ENCODE peak calls at places on chromosomes 4 and X, in nine cellular contexts. T is body of pancreas; X is pancreas; V is stimulated activated CD4-positive, alpha-beta T cell treated with anti-CD3 and anti-CD28 coated beads, Interleukin-2, amount 100 ng/mL, for 24 hours; G is NAMALWA; M is neural progenitor cell; H is SW480; D is activated CD4-positive, alpha-beta T cell treated with anti-CD3 and anti-CD28 coated beads, Interleukin-2, amount 50 U/mL, for 1 hour; C is T-helper 2 cell. Z is an unnamed sample.

GRCh38 chrX:115949900-115950822 is 220.4 kb upstream of the AGTR2 start:
- DNase-seq in V (no peak), T (peak; percentile 71), G (peak; percentile 17), X (peak; percentile 52), D (no peak), M (peak; percentile 64), H (no peak), C (no peak), Z (peak; percentile 50)

GRCh38 chrX:7711167-7711566 is 131.8 kb upstream of the VCX start:
- DNase-seq in C (no peak), H (no peak), X (no peak), G (no peak), T (no peak), V (no peak), M (no peak), D (no peak), Z (no peak)

GRCh38 chr4:47615385-47615784 is 130.3 kb downstream of the ATP10D start:
- DNase-seq in C (no peak), D (no peak), T (no peak), G (no peak), M (no peak), V (no peak), X (no peak), H (no peak), Z (no peak)

GRCh38 chr4:153541426-153542096 is 75.4 kb downstream of the TMEM131L start:
- DNase-seq in M (no peak), X (no peak), C (no peak), V (peak; percentile 43), H (no peak), G (no peak), D (no peak), T (no peak), Z (no peak)

GRCh38 chr4:5137927-5138326 is 86.6 kb downstream of the STK32B start:
- DNase-seq in H (peak; percentile 19), X (peak; percentile 33), D (no peak), M (no peak), T (peak; percentile 63), C (no peak), G (no peak), V (no peak), Z (no peak)

GRCh38 chrX:63585936-63586335 is 199.1 kb downstream of the ARHGEF9 start:
- DNase-seq in X (no peak), G (no peak), C (no peak), H (no peak), M (no peak), D (no peak), V (no peak), T (no peak), Z (no peak)

GRCh38 chrX:13119386-13119785 is 75.0 kb upstream of the FAM9C start:
- DNase-seq in C (no peak), X (no peak), G (no peak), H (no peak), V (no peak), M (peak; percentile 55), T (no peak), D (no peak), Z (no peak)

GRCh38 chr4:3571921-3572320 is 39.7 kb upstream of the LRPAP1 start:
- DNase-seq in X (no peak), M (no peak), C (no peak), G (no peak), T (no peak), V (no peak), H (no peak), D (no peak), Z (no peak)

GRCh38 chr4:4492161-4492847 is 49.5 kb downstream of the STX18 start:
- DNase-seq in V (no peak), T (no peak), M (no peak), D (no peak), H (no peak), X (no peak), C (no peak), G (peak; percentile 38), Z (no peak)

GRCh38 chr4:176443646-176444409 is 124.1 kb downstream of the SPCS3 start:
- DNase-seq in T (no peak), G (no peak), C (no peak), X (no peak), D (no peak), V (no peak), H (no peak), M (no peak), Z (no peak)

GRCh38 chr4:39786838-39787237 is 88.9 kb downstream of the UBE2K start:
- DNase-seq in G (no peak), V (no peak), M (no peak), D (no peak), H (no peak), X (no peak), T (no peak), C (no peak), Z (no peak)

GRCh38 chr4:13143234-13143633 is 340.9 kb downstream of the RAB28 start:
- DNase-seq in M (no peak), T (no peak), H (no peak), C (no peak), D (no peak), X (no peak), G (no peak), V (no peak), Z (no peak)

GRCh38 chrX:103464774-103465117 is 54.5 kb downstream of the RAB40A start:
- DNase-seq in V (peak; percentile 79), M (peak; percentile 66), G (peak; percentile 84), D (peak; percentile 77), C (peak; percentile 26), X (peak; percentile 35), T (peak; percentile 71), H (peak; percentile 64), Z (peak; percentile 58)

GRCh38 chrX:26851981-26852380 is 611.2 kb downstream of the PPP4R3C start:
- DNase-seq in M (peak; percentile 44), X (no peak), V (no peak), H (peak; percentile 6), G (peak; percentile 1), T (no peak), D (no peak), C (no peak), Z (no peak)

GRCh38 chrX:30153881-30154260 is 61.5 kb upstream of the MAGEB2 start:
- DNase-seq in T (no peak), G (no peak), H (no peak), C (no peak), V (no peak), X (no peak), M (peak; percentile 2), D (no peak), Z (no peak)

GRCh38 chr4:27088491-27088890 is 227.8 kb downstream of the STIM2 start:
- DNase-seq in D (no peak), M (no peak), T (no peak), X (no peak), V (no peak), C (no peak), G (no peak), H (no peak), Z (no peak)

GRCh38 chr4:78311306-78311705 is 240.3 kb upstream of the ANXA3 start:
- DNase-seq in M (peak; percentile 32), V (no peak), H (no peak), T (no peak), D (no peak), C (no peak), G (no peak), X (no peak), Z (no peak)

GRCh38 chrX:122641826-122642225 is 542.3 kb upstream of the GRIA3 start:
- DNase-seq in C (no peak), M (no peak), X (no peak), V (no peak), H (no peak), T (no peak), D (no peak), G (no peak), Z (no peak)

GRCh38 chr4:1753256-1753655 is 31.9 kb downstream of the TACC3 start:
- DNase-seq in M (no peak), C (no peak), H (no peak), T (no peak), D (no peak), G (no peak), V (no peak), X (no peak), Z (no peak)

GRCh38 chr4:160406426-160406825 is 1303.5 kb downstream of the RAPGEF2 start:
- DNase-seq in G (no peak), D (no peak), M (no peak), H (no peak), C (no peak), T (no peak), V (no peak), X (no peak), Z (no peak)

GRCh38 chr4:76197971-76198410 is 15.6 kb downstream of the SCARB2 start:
- DNase-seq in H (peak; percentile 33), C (no peak), D (no peak), M (peak; percentile 45), V (peak; percentile 35), X (no peak), T (peak; percentile 48), G (no peak), Z (no peak)

GRCh38 chr4:148730766-148731165 is 288.6 kb upstream of the NR3C2 start:
- DNase-seq in C (no peak), M (peak; percentile 6), T (no peak), G (no peak), V (no peak), D (no peak), X (no peak), H (no peak), Z (no peak)

GRCh38 chr4:186900980-186901379 is 177.3 kb upstream of the FAT1 start:
- DNase-seq in C (no peak), G (no peak), V (no peak), H (no peak), X (no peak), D (no peak), M (no peak), T (no peak), Z (no peak)

GRCh38 chr4:41177016-41177415 is 37.3 kb downstream of the APBB2 start:
- DNase-seq in C (no peak), X (no peak), T (no peak), V (no peak), M (no peak), D (no peak), G (no peak), H (no peak), Z (no peak)

GRCh38 chr4:183763990-183764754 is 105.1 kb downstream of the TRAPPC11 start:
- DNase-seq in V (no peak), X (no peak), M (no peak), H (no peak), T (no peak), D (no peak), G (no peak), C (no peak), Z (no peak)

GRCh38 chr4:66647915-66648314 is 897.4 kb downstream of the CENPC start:
- DNase-seq in X (no peak), H (no peak), G (no peak), M (no peak), V (no peak), D (no peak), T (no peak), C (no peak), Z (no peak)

GRCh38 chrX:24305905-24306304 is 8.0 kb downstream of the SUPT20HL2 start:
- DNase-seq in D (no peak), C (no peak), M (no peak), V (no peak), G (no peak), H (no peak), T (no peak), X (no peak), Z (no peak)

GRCh38 chr4:78644744-78645330 is 93.3 kb downstream of the ANXA3 start:
- DNase-seq in C (no peak), T (peak; percentile 54), M (peak; percentile 52), V (peak; percentile 42), G (peak; percentile 83), D (peak; percentile 34), H (peak; percentile 39), X (no peak), Z (peak; percentile 49)

GRCh38 chr4:135418353-135418752 is 1216.8 kb upstream of the PABPC4L start:
- DNase-seq in T (no peak), V (no peak), D (no peak), X (no peak), C (no peak), M (peak; percentile 26), H (no peak), G (peak; percentile 43), Z (no peak)

GRCh38 chr4:122731676-122732075 is 828 bp upstream of the BBS12 start:
- DNase-seq in V (no peak), X (no peak), H (no peak), C (no peak), M (no peak), G (no peak), T (no peak), D (no peak), Z (no peak)

GRCh38 chr4:185878633-185879032 is 66.6 kb upstream of the SORBS2 start:
- DNase-seq in M (no peak), C (no peak), D (no peak), X (no peak), T (no peak), V (no peak), H (no peak), G (no peak), Z (no peak)